ENCODE peak calls at places on chromosome 18, in six cellular contexts. R is pancreas, M is choroid plexus epithelial cell, T is uterus, E is cardiac muscle cell, W is esophagus squamous epithelium. A is an unnamed sample.

GRCh38 chr18:22332590-22332989 is 85.1 kb downstream of the CTAGE1 start:
- DNase-seq in W (no peak), R (no peak), E (no peak), M (peak; percentile 28), T (no peak), A (no peak)

GRCh38 chr18:61731169-61731568 is 161.6 kb downstream of the RNF152 start:
- DNase-seq in W (no peak), T (no peak), M (peak; percentile 10), R (no peak), E (peak; percentile 19), A (no peak)

GRCh38 chr18:50306944-50307343 is 19.5 kb upstream of the CXXC1 start:
- DNase-seq in R (no peak), T (no peak), M (peak; percentile 73), E (peak; percentile 98), W (no peak), A (no peak)

GRCh38 chr18:27447530-27447929 is 262.4 kb upstream of the CHST9 start:
- DNase-seq in R (no peak), W (no peak), E (no peak), T (no peak), M (no peak), A (no peak)

GRCh38 chr18:32287873-32288272 is 98.0 kb downstream of the MEP1B start:
- DNase-seq in W (no peak), T (no peak), E (no peak), M (no peak), R (no peak), A (no peak)

GRCh38 chr18:32368170-32368569 is 102.5 kb downstream of the GAREM1 start:
- DNase-seq in M (no peak), R (no peak), T (no peak), W (no peak), E (no peak), A (no peak)

GRCh38 chr18:76932026-76932819 is 109.9 kb downstream of the ZNF236 start:
- DNase-seq in M (peak; percentile 75), R (no peak), T (peak; percentile 38), E (peak; percentile 95), W (no peak), A (no peak)

GRCh38 chr18:52694804-52695203 is 354.8 kb downstream of the DCC start:
- DNase-seq in M (peak; percentile 24), W (no peak), E (peak; percentile 0), T (no peak), R (no peak), A (no peak)

GRCh38 chr18:62715829-62716678 is 713 bp downstream of the PHLPP1 start:
- DNase-seq in W (no peak), E (peak; percentile 72), T (peak; percentile 37), R (peak; percentile 75), M (peak; percentile 75), A (peak; percentile 65)

GRCh38 chr18:56869189-56869777 is 218.1 kb downstream of the WDR7 start:
- DNase-seq in M (peak; percentile 86), E (peak; percentile 75), W (no peak), R (no peak), T (no peak), A (no peak)

GRCh38 chr18:37714621-37715020 is 149.0 kb upstream of the CELF4 start:
- DNase-seq in T (no peak), W (no peak), M (no peak), E (no peak), R (no peak), A (no peak)

GRCh38 chr18:28855989-28856388 is 679.1 kb upstream of the CDH2 start:
- DNase-seq in W (no peak), E (no peak), T (no peak), M (no peak), R (no peak), A (no peak)

GRCh38 chr18:4639628-4640310 is 184.7 kb upstream of the DLGAP1 start:
- DNase-seq in T (no peak), E (no peak), R (no peak), M (no peak), W (no peak), A (no peak)

GRCh38 chr18:51275712-51276473 is 78.4 kb upstream of the MEX3C start:
- DNase-seq in E (peak; percentile 77), M (peak; percentile 89), T (no peak), W (no peak), R (no peak), A (peak; percentile 50)

DNA sequence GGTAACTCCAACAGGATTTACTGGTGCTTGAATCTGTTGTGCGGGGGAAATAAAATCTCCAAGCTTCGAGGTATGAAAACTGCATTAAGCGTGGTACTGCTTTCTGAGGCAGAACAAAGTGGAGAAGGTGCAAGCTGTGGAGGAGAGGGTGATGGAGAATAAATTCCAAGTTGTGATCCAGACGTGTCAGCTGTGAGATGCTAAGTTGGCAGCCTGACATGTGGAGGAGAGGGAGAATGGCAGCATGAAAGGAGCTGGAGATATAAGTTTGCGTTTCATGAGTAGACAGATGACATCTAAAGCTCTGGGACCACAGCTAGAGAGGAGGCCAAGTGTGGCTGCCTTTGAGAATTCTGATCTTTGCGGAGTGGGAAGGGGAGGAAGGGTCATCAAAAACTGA is 411.8 kb downstream of the FBXO15 start:
- DNase-seq in R (no peak), M (no peak), W (no peak), E (no peak), T (no peak), A (no peak)
- H3K4me3 ChIP-seq in R (no peak overlapping the region), M (no peak overlapping the region), W (no peak overlapping the region), E (no peak overlapping the region), T (no peak overlapping the region), A (no peak overlapping the region)

DNA sequence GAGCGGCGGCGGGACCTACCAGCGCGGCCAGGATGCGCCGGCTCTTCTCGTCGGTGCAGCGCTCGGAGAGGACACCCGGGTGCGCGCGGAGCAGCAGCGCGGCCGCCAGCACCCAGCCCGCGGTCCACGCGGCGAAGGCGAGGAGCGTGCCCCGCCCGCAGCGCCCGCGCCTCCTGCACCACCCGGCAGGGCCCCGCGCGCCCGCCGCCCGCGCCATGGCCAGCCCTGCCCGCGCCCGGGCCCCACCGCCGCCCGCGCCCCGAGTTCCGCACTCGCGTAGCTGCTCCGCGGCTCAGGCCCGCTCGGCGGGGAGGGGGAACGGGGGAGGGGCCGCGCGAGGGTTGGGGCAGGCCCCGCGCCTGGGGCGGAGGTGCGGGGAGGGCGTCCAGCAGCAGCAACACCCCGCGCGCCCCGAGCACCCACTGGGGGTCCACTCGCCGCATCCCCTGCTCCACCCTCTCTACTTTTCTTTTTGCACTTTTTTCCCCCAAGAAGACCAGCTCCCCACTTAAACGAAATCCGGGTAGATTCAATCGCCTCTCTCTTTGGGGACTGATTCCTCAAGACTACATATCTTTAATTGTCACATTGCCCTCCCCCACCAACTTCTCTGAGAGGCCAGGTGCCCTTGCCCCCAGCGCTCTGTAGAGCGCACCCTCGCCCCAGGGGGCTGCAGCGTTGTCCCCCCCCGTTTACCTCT is at the start of gene DIPK1C:
- DNase-seq in T (no peak), W (no peak), M (no peak), E (no peak), R (no peak), A (no peak)
- H3K4me3 ChIP-seq in T (no peak within 1 kb of the TSS), W (peak within 1 kb of the TSS; percentile 42), M (no peak within 1 kb of the TSS), E (peak within 1 kb of the TSS; percentile 39), R (no peak within 1 kb of the TSS), A (peak within 1 kb of the TSS; percentile 4)

DNA sequence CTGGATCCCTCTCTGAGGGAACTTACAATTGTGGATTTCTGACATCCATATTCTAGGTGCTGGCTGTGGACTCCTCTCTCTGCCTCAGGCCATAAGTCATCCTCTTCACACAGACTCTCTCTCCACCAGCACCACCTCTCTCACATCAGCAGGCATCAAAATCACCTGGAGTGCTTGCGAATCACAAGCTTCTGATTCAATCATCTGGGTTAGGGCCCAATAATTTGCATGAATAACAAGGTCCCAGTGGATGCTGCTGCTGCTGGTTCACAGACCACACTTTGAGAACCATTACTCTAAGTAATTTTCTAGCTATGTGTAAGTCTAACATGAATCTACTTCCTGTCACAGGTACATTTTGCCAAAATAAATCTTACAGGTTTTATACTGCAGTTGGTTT is 214.9 kb downstream of the DSEL start:
- DNase-seq in W (no peak), R (no peak), T (no peak), M (peak; percentile 33), E (peak; percentile 5), A (no peak)
- H3K4me3 ChIP-seq in W (no peak overlapping the region), R (no peak overlapping the region), T (no peak overlapping the region), M (no peak overlapping the region), E (no peak overlapping the region), A (no peak overlapping the region)

GRCh38 chr18:10559566-10560456 is 34.0 kb downstream of the NAPG start:
- DNase-seq in T (no peak), M (peak; percentile 20), E (no peak), R (no peak), W (no peak), A (no peak)
- H3K4me3 ChIP-seq in T (peak overlapping the region; percentile 10), M (peak overlapping the region; percentile 42), E (no peak overlapping the region), R (no peak overlapping the region), W (peak overlapping the region; percentile 22), A (peak overlapping the region; percentile 33)

GRCh38 chr18:35619468-35619867 is 37.9 kb downstream of the GALNT1 start:
- DNase-seq in T (no peak), W (no peak), R (no peak), M (no peak), E (no peak), A (no peak)
- H3K4me3 ChIP-seq in T (no peak overlapping the region), W (no peak overlapping the region), R (no peak overlapping the region), M (no peak overlapping the region), E (no peak overlapping the region), A (no peak overlapping the region)

DNA sequence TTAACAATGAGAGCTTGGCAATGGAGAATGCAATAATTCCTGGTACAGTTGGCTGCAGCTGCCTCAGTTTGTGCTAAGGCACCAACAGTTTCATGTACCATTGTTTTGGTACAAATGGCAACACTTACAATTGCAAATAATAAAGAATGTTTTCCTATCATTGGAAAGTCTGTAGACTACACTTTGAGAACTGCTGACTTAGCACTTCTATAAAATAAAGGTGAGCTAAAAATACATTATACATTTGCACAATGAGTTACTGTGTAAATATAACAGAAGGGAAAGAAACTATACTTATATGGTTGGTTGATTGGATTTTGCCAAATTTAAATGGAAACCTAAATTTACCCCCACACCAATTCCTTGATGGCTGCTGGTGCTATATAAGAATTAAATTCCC is 44.9 kb upstream of the TWSG1 start:
- DNase-seq in T (no peak), M (no peak), W (no peak), E (no peak), R (no peak), A (no peak)
- H3K4me3 ChIP-seq in T (no peak overlapping the region), M (no peak overlapping the region), W (no peak overlapping the region), E (no peak overlapping the region), R (no peak overlapping the region), A (no peak overlapping the region)

DNA sequence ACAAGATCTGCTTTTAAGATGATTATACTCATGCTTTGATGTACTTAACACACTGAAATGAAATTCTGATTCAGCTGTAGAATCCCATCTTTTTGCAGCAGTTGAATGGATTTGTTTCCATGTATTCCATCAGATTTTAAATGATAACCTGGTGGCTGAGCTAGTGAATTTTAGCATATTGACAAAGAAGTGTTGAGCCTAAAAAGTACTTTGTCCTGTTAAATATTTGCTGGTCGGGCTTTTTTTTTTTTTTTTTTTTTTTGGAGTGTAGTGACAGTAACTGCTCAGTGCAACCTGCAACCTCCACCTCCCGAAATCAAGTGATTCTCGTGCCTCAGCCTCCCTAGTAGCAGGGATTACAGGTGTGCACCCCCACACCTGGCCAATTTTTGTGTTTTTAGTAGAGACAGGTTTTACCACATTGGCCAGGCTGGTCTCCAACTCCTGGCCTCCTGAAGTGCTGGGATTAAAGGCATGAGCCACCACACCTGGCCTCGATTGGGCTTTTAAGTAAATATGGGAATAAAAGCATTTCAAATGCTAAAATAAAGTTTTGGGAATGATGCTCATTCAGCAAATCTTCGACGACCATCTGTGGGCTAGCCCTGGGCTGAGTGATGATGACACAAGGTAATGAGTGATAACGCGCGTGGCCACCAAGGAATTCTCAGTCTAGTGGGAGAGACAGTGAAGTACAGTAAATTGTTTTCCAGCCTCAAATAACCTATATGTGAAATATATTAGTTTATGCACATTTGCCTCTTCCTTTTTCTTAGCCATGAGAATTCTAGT is 2.2 kb downstream of the ELP2 start:
- DNase-seq in E (no peak), R (no peak), T (no peak), W (no peak), M (no peak), A (no peak)
- H3K4me3 ChIP-seq in E (no peak overlapping the region), R (no peak overlapping the region), T (no peak overlapping the region), W (no peak overlapping the region), M (no peak overlapping the region), A (peak overlapping the region; percentile 65)

A was measured in right lobe of liver.